ENCODE peak calls at places on chromosomes 6 and 20, in ten cellular contexts. F is mammary epithelial cell; E is left lung; W is naive thymus-derived CD4-positive, alpha-beta T cell; B is ovary; O is CD8-positive, alpha-beta memory T cell; Q is A549; A is effector memory CD4-positive, alpha-beta T cell; C is IMR-90; Y is ascending aorta. H is an unnamed sample.
A peak's percentile ranks its signal among the peaks of the same experiment; 100 is the strongest.

GRCh38 chr6:151916680-151917164 is 109.2 kb downstream of the ESR1 start:
- DNase-seq in C (no peak), A (no peak), Q (no peak), O (no peak), W (no peak), Y (no peak), E (no peak), B (no peak), F (peak; percentile 99), H (no peak)

GRCh38 chr6:117513778-117514371 is 31.4 kb downstream of the DCBLD1 start:
- DNase-seq in O (no peak), A (no peak), W (no peak), B (no peak), F (no peak), E (no peak), C (no peak), Y (no peak), Q (no peak), H (no peak)

GRCh38 chr6:1297746-1298145 is 14.2 kb upstream of the FOXQ1 start:
- DNase-seq in E (no peak), Q (peak; percentile 47), A (no peak), B (no peak), C (peak; percentile 78), O (no peak), Y (no peak), W (no peak), F (peak; percentile 68), H (no peak)

GRCh38 chr6:3630258-3630828 is 121.2 kb downstream of the PXDC1 start:
- DNase-seq in Y (no peak), B (no peak), W (no peak), C (no peak), E (no peak), F (no peak), O (no peak), Q (no peak), A (no peak), H (no peak)

GRCh38 chr6:26754212-26754611 is 94.7 kb upstream of the ZNF322 start:
- DNase-seq in E (no peak), O (no peak), C (no peak), B (no peak), W (no peak), A (no peak), Q (no peak), F (no peak), Y (no peak), H (no peak)

GRCh38 chr6:28371706-28372451 is 22.1 kb downstream of the ZKSCAN3 start:
- DNase-seq in E (no peak), Q (no peak), O (no peak), B (no peak), A (no peak), C (no peak), F (no peak), Y (no peak), W (no peak), H (no peak)

GRCh38 chr6:153215242-153215641 is 84.2 kb upstream of the RGS17 start:
- DNase-seq in Y (no peak), O (no peak), Q (no peak), W (no peak), A (no peak), E (no peak), C (no peak), B (no peak), F (no peak), H (no peak)

GRCh38 chr6:34177181-34177591 is 31.3 kb upstream of the GRM4 start:
- DNase-seq in Q (no peak), A (no peak), E (no peak), Y (no peak), B (no peak), F (no peak), O (no peak), C (no peak), W (no peak), H (no peak)

GRCh38 chr20:1434571-1435336 is 31.9 kb downstream of the NSFL1C start:
- DNase-seq in Q (no peak), E (no peak), F (peak; percentile 89), O (peak; percentile 41), A (peak; percentile 51), W (peak; percentile 64), B (no peak), Y (no peak), C (peak; percentile 92), H (no peak)

GRCh38 chr6:39430968-39431523 is 108.5 kb upstream of the KCNK16 start:
- DNase-seq in A (no peak), Q (no peak), B (peak; percentile 14), O (no peak), F (no peak), E (peak; percentile 88), C (no peak), Y (peak; percentile 73), W (no peak), H (peak; percentile 59)

GRCh38 chr6:50185006-50185405 is 135.3 kb upstream of the DEFB112 start:
- DNase-seq in A (no peak), F (no peak), B (no peak), E (no peak), W (no peak), O (no peak), Y (no peak), Q (no peak), C (no peak), H (no peak)

GRCh38 chr20:3934628-3935027 is 45.4 kb downstream of the PANK2 start:
- DNase-seq in F (no peak), Y (no peak), E (no peak), W (no peak), O (no peak), Q (no peak), C (peak; percentile 43), A (no peak), B (no peak), H (no peak)

GRCh38 chr20:7841291-7841966 is 98.8 kb downstream of the HAO1 start:
- DNase-seq in C (peak; percentile 73), B (no peak), F (peak; percentile 87), O (no peak), W (no peak), Q (peak; percentile 28), E (no peak), Y (no peak), A (no peak), H (no peak)

GRCh38 chr6:77038801-77039200 is 424.5 kb downstream of the HTR1B start:
- DNase-seq in B (no peak), Y (no peak), C (peak; percentile 72), Q (no peak), E (no peak), O (no peak), A (no peak), W (no peak), F (no peak), H (no peak)

GRCh38 chr20:13817342-13817741 is 32.5 kb downstream of the NDUFAF5 start:
- DNase-seq in B (no peak), A (no peak), Q (no peak), F (no peak), O (no peak), C (peak; percentile 19), Y (no peak), E (no peak), W (no peak), H (no peak)

GRCh38 chr6:109743739-109744138 is 52.6 kb downstream of the FIG4 start:
- DNase-seq in E (no peak), C (peak; percentile 87), Q (no peak), O (no peak), A (no peak), Y (no peak), W (no peak), F (peak; percentile 62), B (no peak), H (no peak)

GRCh38 chr20:49821381-49821780 is 8.8 kb downstream of the SLC9A8 start:
- DNase-seq in Y (no peak), C (no peak), E (no peak), F (no peak), B (no peak), Q (no peak), A (no peak), O (no peak), W (no peak), H (no peak)

DNA sequence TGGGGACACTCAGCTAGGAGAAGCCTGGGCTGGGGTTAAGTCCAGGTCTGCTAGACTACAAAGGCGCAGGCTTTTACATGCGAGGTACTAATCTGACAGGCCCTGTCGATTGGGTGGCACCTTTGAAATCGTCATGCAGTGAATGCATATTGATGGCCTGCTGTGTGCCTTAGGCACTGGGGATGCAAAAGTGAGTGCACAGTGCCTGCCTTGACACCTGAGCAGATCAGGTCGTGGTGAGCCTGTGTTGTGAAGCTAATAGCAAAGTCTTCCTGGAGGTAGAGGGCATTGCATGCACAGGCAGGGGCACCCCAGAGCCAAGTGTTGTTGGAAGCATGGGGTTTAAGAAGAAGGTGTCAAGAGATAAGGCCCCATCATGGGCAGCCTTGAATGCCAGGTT is 16.9 kb downstream of the LRRC1 start:
- DNase-seq in A (no peak), E (no peak), B (no peak), W (no peak), Y (no peak), Q (no peak), F (no peak), C (no peak), O (no peak), H (no peak)
- H3K4me1 ChIP-seq in A (no peaks in the 10 kb centered on the region), E (no peaks in the 10 kb centered on the region), B (peaks cover 4% of the 10 kb centered on the region), W (no peaks in the 10 kb centered on the region), Y (peaks cover 19% of the 10 kb centered on the region), Q (peaks cover 7% of the 10 kb centered on the region), F (peaks cover 18% of the 10 kb centered on the region), C (peaks cover 8% of the 10 kb centered on the region), O (no peaks in the 10 kb centered on the region), H (peaks cover 15% of the 10 kb centered on the region)

GRCh38 chr6:85421963-85422362 is 27.9 kb upstream of the NT5E start:
- DNase-seq in C (peak; percentile 77), Q (no peak), W (no peak), O (no peak), F (no peak), Y (no peak), A (no peak), B (no peak), E (no peak), H (no peak)
- H3K4me1 ChIP-seq in C (peaks cover 28% of the 10 kb centered on the region), Q (peaks cover 16% of the 10 kb centered on the region), W (no peaks in the 10 kb centered on the region), O (no peaks in the 10 kb centered on the region), F (peaks cover 8% of the 10 kb centered on the region), Y (peaks cover 10% of the 10 kb centered on the region), A (no peaks in the 10 kb centered on the region), B (peaks cover 13% of the 10 kb centered on the region), E (no peaks in the 10 kb centered on the region), H (no peaks in the 10 kb centered on the region)

DNA sequence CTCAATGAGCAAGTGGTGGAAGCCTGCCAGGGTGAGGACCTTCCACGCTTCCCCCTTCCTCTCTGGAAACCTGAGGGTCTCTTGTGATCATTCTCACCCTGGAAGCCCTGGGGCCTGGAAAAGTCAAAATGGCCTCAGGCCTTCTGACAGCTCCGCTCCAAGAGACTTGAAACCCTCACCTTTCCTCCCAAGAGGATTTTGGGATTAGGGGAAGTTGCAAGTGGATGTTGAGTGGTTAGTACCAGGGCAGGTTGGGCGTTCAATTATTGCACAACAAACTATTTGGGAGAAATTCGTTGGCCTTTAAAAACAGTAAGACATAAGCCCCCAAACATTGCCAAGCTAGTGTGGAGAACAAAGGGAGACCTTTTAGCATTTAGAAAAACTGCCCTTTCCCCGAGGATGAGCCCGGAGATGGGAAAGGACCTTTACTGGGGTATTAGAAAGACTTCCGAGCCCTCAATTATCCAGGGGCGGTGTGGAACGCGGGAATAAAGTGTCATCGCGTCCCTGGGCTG is 4.7 kb downstream of the NKX2-2 start:
- DNase-seq in W (no peak), O (no peak), Y (no peak), A (no peak), C (no peak), Q (no peak), F (no peak), E (no peak), B (no peak), H (no peak)
- H3K4me1 ChIP-seq in W (peaks cover 33% of the 10 kb centered on the region), O (peaks cover 44% of the 10 kb centered on the region), Y (peaks cover 37% of the 10 kb centered on the region), A (peaks cover 49% of the 10 kb centered on the region), C (peaks cover 3% of the 10 kb centered on the region), Q (peaks cover 25% of the 10 kb centered on the region), F (peaks cover 24% of the 10 kb centered on the region), E (peaks cover 17% of the 10 kb centered on the region), B (peaks cover 10% of the 10 kb centered on the region), H (peaks cover 36% of the 10 kb centered on the region)

GRCh38 chr20:45347936-45348809 is at the start of gene SDC4:
- DNase-seq in C (peak; percentile 63), A (peak; percentile 56), Y (peak; percentile 85), Q (peak; percentile 74), B (peak; percentile 59), W (peak; percentile 13), O (peak; percentile 45), F (peak; percentile 84), E (peak; percentile 88), H (peak; percentile 84)
- H3K4me1 ChIP-seq in C (peaks cover 29% of the 10 kb centered on the region), A (peaks cover 14% of the 10 kb centered on the region), Y (peaks cover 32% of the 10 kb centered on the region), Q (peaks cover 52% of the 10 kb centered on the region), B (peaks cover 8% of the 10 kb centered on the region), W (peaks cover 4% of the 10 kb centered on the region), O (peaks cover 8% of the 10 kb centered on the region), F (peaks cover 34% of the 10 kb centered on the region), E (peaks cover 24% of the 10 kb centered on the region), H (peaks cover 28% of the 10 kb centered on the region)

H was measured in mucosa of descending colon.